ENCODE peak calls at places on chromosomes 12 and 14, in eight cellular contexts. X is stomach, P is ascending aorta, K is endodermal cell, H is upper lobe of right lung, D is activated gamma-delta T cell treated with Interleukin-2 at 50 U/mL for 16 hours, C is H7, T is H9. M is an unnamed sample.

GRCh38 chr12:31222620-31223222 is 103.2 kb downstream of the SINHCAF start:
- DNase-seq in X (no peak), P (no peak), K (peak; percentile 64), H (peak; percentile 63), D (no peak), C (no peak), T (no peak), M (no peak)

GRCh38 chr14:100615736-100616695 is 28.8 kb upstream of the BEGAIN start:
- DNase-seq in X (no peak), P (no peak), K (peak; percentile 28), H (peak; percentile 40), D (no peak), C (peak; percentile 20), T (no peak), M (no peak)

GRCh38 chr14:71803539-71804260 is 128.5 kb upstream of the RGS6 start:
- DNase-seq in X (no peak), P (no peak), K (no peak), H (no peak), D (no peak), C (no peak), T (no peak), M (no peak)

GRCh38 chr12:64825143-64826011 is 930 bp downstream of the TBC1D30 start:
- DNase-seq in X (peak; percentile 25), P (no peak), K (peak; percentile 75), H (peak; percentile 67), D (no peak), C (peak; percentile 63), T (peak; percentile 46), M (peak; percentile 13)

GRCh38 chr12:6494351-6494743 is 445 bp downstream of the NCAPD2 start:
- DNase-seq in X (no peak), P (no peak), K (no peak), H (no peak), D (no peak), C (no peak), T (no peak), M (no peak)

GRCh38 chr14:95465936-95466335 is 50.5 kb downstream of the SYNE3 start:
- DNase-seq in X (no peak), P (no peak), K (no peak), H (no peak), D (no peak), C (no peak), T (no peak), M (no peak)

GRCh38 chr12:124464062-124464461 is 103.3 kb downstream of the NCOR2 start:
- DNase-seq in X (no peak), P (no peak), K (no peak), H (no peak), D (no peak), C (no peak), T (no peak), M (no peak)

GRCh38 chr12:40106202-40106533 is 287 bp upstream of the SLC2A13 start:
- DNase-seq in X (no peak), P (no peak), K (no peak), H (no peak), D (no peak), C (no peak), T (no peak), M (no peak)

GRCh38 chr12:131893605-131894312 is 663 bp upstream of the ULK1 start:
- DNase-seq in X (no peak), P (no peak), K (no peak), H (no peak), D (no peak), C (no peak), T (no peak), M (no peak)

GRCh38 chr12:132342322-132342721 is 12.9 kb upstream of the GALNT9 start:
- DNase-seq in X (no peak), P (no peak), K (peak; percentile 89), H (no peak), D (no peak), C (peak; percentile 96), T (peak; percentile 80), M (peak; percentile 67)

GRCh38 chr12:3988519-3989217 is 115.5 kb upstream of the PARP11 start:
- DNase-seq in X (no peak), P (no peak), K (no peak), H (no peak), D (no peak), C (no peak), T (no peak), M (no peak)

GRCh38 chr14:75049731-75050201 is 1.5 kb downstream of the MLH3 start:
- DNase-seq in X (no peak), P (no peak), K (no peak), H (no peak), D (no peak), C (no peak), T (no peak), M (no peak)

GRCh38 chr14:75293920-75294648 is 15.5 kb downstream of the FOS start:
- DNase-seq in X (peak; percentile 96), P (peak; percentile 98), K (peak; percentile 99), H (peak; percentile 97), D (peak; percentile 91), C (peak; percentile 99), T (peak; percentile 98), M (peak; percentile 99)

GRCh38 chr14:50984061-50984710 is 39.9 kb upstream of the PYGL start:
- DNase-seq in X (no peak), P (no peak), K (no peak), H (no peak), D (no peak), C (no peak), T (no peak), M (no peak)

GRCh38 chr12:86376052-86376451 is 119.9 kb upstream of the MGAT4C start:
- DNase-seq in X (no peak), P (no peak), K (peak; percentile 80), H (no peak), D (no peak), C (peak; percentile 1), T (peak; percentile 63), M (peak; percentile 69)

GRCh38 chr14:67819563-67820411 is at the start of gene RAD51B:
- DNase-seq in X (peak; percentile 90), P (peak; percentile 94), K (peak; percentile 95), H (peak; percentile 89), D (peak; percentile 82), C (peak; percentile 85), T (peak; percentile 84), M (peak; percentile 91)

GRCh38 chr12:96185914-96186313 is 8.3 kb upstream of the ELK3 start:
- DNase-seq in X (no peak), P (no peak), K (no peak), H (no peak), D (no peak), C (no peak), T (no peak), M (no peak)

GRCh38 chr14:71240154-71240553 is 332.9 kb downstream of the PCNX1 start:
- DNase-seq in X (no peak), P (no peak), K (no peak), H (no peak), D (no peak), C (no peak), T (no peak), M (no peak)

GRCh38 chr14:75417674-75418073 is 10.1 kb upstream of the JDP2 start:
- DNase-seq in X (no peak), P (no peak), K (no peak), H (no peak), D (no peak), C (no peak), T (no peak), M (no peak)

GRCh38 chr12:63965936-63966602 is 121.6 kb downstream of the SRGAP1 start:
- DNase-seq in X (no peak), P (no peak), K (no peak), H (no peak), D (no peak), C (no peak), T (no peak), M (no peak)

GRCh38 chr12:636632-637031 is 26.6 kb downstream of the NINJ2 start:
- DNase-seq in X (no peak), P (no peak), K (peak; percentile 3), H (no peak), D (no peak), C (no peak), T (no peak), M (no peak)

GRCh38 chr12:62817556-62818271 is 117.2 kb downstream of the PPM1H start:
- DNase-seq in X (no peak), P (no peak), K (peak; percentile 75), H (no peak), D (no peak), C (peak; percentile 42), T (no peak), M (peak; percentile 56)

GRCh38 chr12:126998747-126999285 is 1268.2 kb upstream of the TMEM132C start:
- DNase-seq in X (no peak), P (no peak), K (no peak), H (no peak), D (no peak), C (no peak), T (no peak), M (peak; percentile 31)

GRCh38 chr12:86712425-86712843 is 456.2 kb upstream of the MGAT4C start:
- DNase-seq in X (no peak), P (no peak), K (no peak), H (no peak), D (no peak), C (no peak), T (no peak), M (peak; percentile 85)

GRCh38 chr12:53930591-53931255 is 7.9 kb upstream of the HOXC13 start:
- DNase-seq in X (no peak), P (no peak), K (peak; percentile 62), H (no peak), D (no peak), C (peak; percentile 34), T (no peak), M (no peak)

GRCh38 chr12:52713960-52714886 is 10.9 kb upstream of the KRT77 start:
- DNase-seq in X (no peak), P (no peak), K (peak; percentile 91), H (no peak), D (no peak), C (peak; percentile 89), T (peak; percentile 75), M (peak; percentile 41)

GRCh38 chr12:3304436-3305135 is 186.4 kb upstream of the PRMT8 start:
- DNase-seq in X (peak; percentile 46), P (no peak), K (no peak), H (no peak), D (no peak), C (no peak), T (no peak), M (no peak)